ENCODE peak calls at places on chromosomes 1 and 21, in six cellular contexts. C, T, F, B, R and M are unnamed samples. For H3K9me3, the result is how much of the 10 kb centered on the place peaks cover.

GRCh38 chr1:67735806-67736627 is 51.0 kb downstream of the GADD45A start:
- DNase-seq in R (no peak), F (no peak), C (peak), T (peak), B (peak), M (peak)

GRCh38 chr1:151238467-151238739 is 16.1 kb upstream of the PSMD4 start:
- DNase-seq in T (no peak), B (no peak), R (no peak), F (no peak), C (no peak), M (no peak)

GRCh38 chr1:107679518-107679917 is 285.5 kb downstream of the VAV3 start:
- DNase-seq in T (no peak), C (no peak), B (no peak), F (no peak), R (no peak), M (no peak)

GRCh38 chr1:189220750-189221149 is 1256.9 kb downstream of the BRINP3 start:
- DNase-seq in F (no peak), B (peak), C (no peak), T (no peak), R (no peak), M (no peak)

GRCh38 chr1:10803971-10804820 is 7.8 kb upstream of the CASZ1 start:
- DNase-seq in R (no peak), T (peak), B (no peak), F (no peak), C (peak), M (peak)

GRCh38 chr1:50333595-50333974 is 89.7 kb downstream of the DMRTA2 start:
- DNase-seq in F (no peak), T (peak), B (peak), C (no peak), R (no peak), M (peak)

GRCh38 chr1:207024202-207025143 is 8.1 kb downstream of the C1orf116 start:
- DNase-seq in R (no peak), T (no peak), B (no peak), F (no peak), C (no peak), M (no peak)

GRCh38 chr1:82225407-82226197 is 424.9 kb downstream of the ADGRL2 start:
- DNase-seq in F (no peak), B (peak), C (no peak), T (no peak), R (no peak), M (no peak)

GRCh38 chr1:80869299-80869698 is 931.4 kb upstream of the ADGRL2 start:
- DNase-seq in F (no peak), R (no peak), T (no peak), C (no peak), B (no peak), M (no peak)

GRCh38 chr1:26302733-26303405 is 3.6 kb downstream of the UBXN11 start:
- DNase-seq in R (no peak), C (no peak), F (no peak), T (no peak), B (no peak), M (no peak)

GRCh38 chr1:59354754-59355337 is 58.0 kb downstream of the FGGY start:
- DNase-seq in C (peak), B (no peak), R (no peak), F (no peak), T (no peak), M (no peak)

GRCh38 chr1:18110968-18111367 is 3.4 kb downstream of the IGSF21 start:
- DNase-seq in F (no peak), R (no peak), C (no peak), T (peak), B (no peak), M (peak)

GRCh38 chr1:43383449-43383848 is 6.2 kb downstream of the MED8 start:
- DNase-seq in R (no peak), F (no peak), T (no peak), B (no peak), C (no peak), M (no peak)

GRCh38 chr21:33024278-33025103 is 1.2 kb upstream of the OLIG2 start:
- DNase-seq in B (no peak), C (no peak), F (no peak), T (no peak), R (no peak), M (no peak)

GRCh38 chr1:15628003-15628402 is 10.7 kb downstream of the DDI2 start:
- DNase-seq in B (no peak), F (no peak), R (no peak), C (no peak), T (no peak), M (no peak)

GRCh38 chr21:20875741-20876140 is 122.5 kb upstream of the NCAM2 start:
- DNase-seq in T (no peak), B (no peak), R (no peak), C (no peak), F (no peak), M (no peak)

GRCh38 chr1:200359610-200360163 is 50.1 kb downstream of the ZNF281 start:
- DNase-seq in B (no peak), F (no peak), C (no peak), R (no peak), T (no peak), M (no peak)

GRCh38 chr1:8962812-8963669 is 17.4 kb downstream of the CA6 start:
- DNase-seq in R (no peak), C (no peak), F (peak), B (peak), T (no peak), M (peak)

GRCh38 chr1:34602907-34603306 is 151.9 kb upstream of the GJB5 start:
- DNase-seq in F (no peak), T (no peak), R (no peak), B (no peak), C (no peak), M (no peak)
- TF ChIP-seq POLR2AphosphoS5 in F (no peak), T (no peak), R (no peak), B (no peak), C (no peak), M (no peak)

GRCh38 chr1:5643360-5644090 is 348.7 kb downstream of the NPHP4 start:
- DNase-seq in T (peak), R (no peak), F (no peak), C (no peak), B (no peak), M (no peak)

GRCh38 chr1:5645135-5645399 is 347.2 kb downstream of the NPHP4 start:
- DNase-seq in F (no peak), T (no peak), R (no peak), B (no peak), C (no peak), M (no peak)

GRCh38 chr1:5645929-5646328 is 346.3 kb downstream of the NPHP4 start:
- DNase-seq in T (no peak), F (no peak), B (no peak), C (no peak), R (no peak), M (no peak)

GRCh38 chr1:5646486-5646885 is 345.7 kb downstream of the NPHP4 start:
- DNase-seq in B (no peak), T (no peak), C (no peak), R (no peak), F (peak), M (no peak)

GRCh38 chr1:5644281-5645134 is 347.7 kb downstream of the NPHP4 start:
- DNase-seq in F (no peak), C (no peak), R (no peak), T (no peak), B (no peak), M (no peak)
- H3K9me3 ChIP-seq in F (under half), C (under half), R (under half), T (under half), B (under half), M (under half)

GRCh38 chr1:247222840-247223239 is 33.0 kb upstream of the VN1R5 start:
- DNase-seq in C (no peak), F (no peak), R (no peak), B (no peak), T (no peak), M (no peak)
- H3K27ac ChIP-seq in C (no peak), F (no peak), R (no peak), B (no peak), T (no peak), M (no peak)

DNA sequence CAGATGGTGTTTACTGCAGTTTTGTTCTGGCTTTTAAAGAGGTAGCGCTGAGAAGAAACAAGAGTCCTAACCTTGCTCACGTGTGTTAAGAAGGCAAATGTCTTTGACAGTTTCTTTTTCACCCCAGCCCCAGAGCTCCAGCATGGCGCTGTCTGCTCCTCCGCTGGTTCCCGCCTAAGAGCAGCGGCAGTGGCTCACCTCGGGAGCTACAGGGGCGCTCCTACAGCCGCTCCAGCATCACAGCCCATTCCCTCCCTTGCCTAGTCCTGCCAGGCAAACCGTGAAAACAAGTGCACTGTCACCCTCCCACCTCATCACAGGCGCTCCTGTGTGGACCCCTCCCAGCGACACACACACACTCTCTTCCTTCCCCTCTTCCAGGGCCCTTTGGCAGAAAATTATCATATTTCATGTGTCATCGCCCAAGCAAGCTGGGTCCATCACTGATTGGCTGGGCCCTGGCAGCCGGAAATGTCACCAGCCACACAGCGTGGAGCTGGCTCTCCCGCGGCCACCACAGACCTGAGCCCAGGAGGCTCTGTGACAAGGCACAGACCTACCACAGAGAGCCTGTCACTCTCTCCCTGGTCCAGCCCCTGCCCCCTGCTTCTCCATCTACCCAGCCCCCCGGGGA is 1.2 kb upstream of the HIVEP3 start:
- DNase-seq in C (peak), B (no peak), F (no peak), R (no peak), T (peak), M (peak)
- TF ChIP-seq POLR2AphosphoS5 in C (no peak), B (no peak), F (no peak), R (no peak), T (peak), M (peak)

DNA sequence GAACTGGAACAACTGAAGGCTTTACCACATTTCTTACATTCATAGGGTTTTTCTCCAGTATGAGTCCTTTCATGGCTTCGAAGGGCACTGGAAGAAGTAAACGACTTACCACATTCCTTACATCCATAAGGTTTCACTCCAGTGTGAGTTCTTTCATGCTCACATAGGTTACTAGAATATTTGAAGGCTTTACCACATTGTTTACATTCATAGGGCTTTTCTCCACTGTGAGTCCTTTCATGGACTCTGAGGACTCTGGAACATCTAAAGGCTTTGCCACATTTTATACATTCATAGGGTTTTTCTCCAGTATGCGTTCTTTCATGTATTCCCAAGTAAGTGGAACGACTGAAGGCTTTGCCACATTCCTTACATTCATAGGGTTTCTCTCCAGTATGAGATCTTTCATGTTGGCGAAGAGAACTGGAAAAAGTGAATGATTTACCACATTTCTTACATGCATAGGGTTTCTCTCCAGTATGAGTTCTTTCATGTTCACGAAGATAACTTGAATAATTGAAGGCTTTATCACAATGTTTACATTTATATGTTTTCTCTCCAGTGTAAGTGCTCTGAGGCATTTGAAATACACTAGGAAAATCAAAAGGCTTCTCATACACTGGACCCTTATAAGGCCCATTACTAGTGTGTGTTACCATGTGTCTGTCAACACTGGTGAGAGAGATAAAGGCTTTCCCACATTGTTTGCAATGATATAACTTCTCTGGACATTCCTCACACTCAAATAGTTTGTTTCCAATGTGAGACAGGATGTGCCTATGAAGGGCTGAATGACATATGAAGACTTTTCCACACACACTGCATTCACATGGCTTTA is 29.8 kb upstream of the ZNF695 start:
- DNase-seq in T (no peak), F (no peak), C (no peak), R (no peak), B (no peak), M (no peak)
- H3K9me3 ChIP-seq in T (half or more), F (half or more), C (half or more), R (half or more), B (under half), M (half or more)

DNA sequence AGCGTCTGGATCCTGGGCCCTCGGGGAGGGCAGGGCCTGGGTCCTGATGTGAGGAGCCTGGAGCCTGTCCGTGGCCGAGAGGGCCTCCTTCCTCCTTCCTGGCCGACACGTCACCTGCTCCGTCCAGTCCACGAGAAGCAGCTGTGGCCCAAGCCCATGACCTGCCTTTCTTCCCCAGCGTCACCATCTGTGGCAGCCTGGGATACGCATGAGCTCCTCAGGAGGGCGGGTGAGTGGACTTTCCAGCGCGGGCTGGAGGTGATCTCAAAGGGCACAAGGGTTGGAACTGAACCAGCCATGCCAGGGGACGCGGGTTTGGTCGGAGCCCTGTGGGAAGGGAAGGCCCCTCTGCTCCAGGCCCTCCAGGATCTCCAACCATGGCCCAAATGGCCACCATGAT is 90.4 kb downstream of the DHRS3 start:
- DNase-seq in R (no peak), C (no peak), B (no peak), F (no peak), T (no peak), M (no peak)
- H3K27ac ChIP-seq in R (peak), C (no peak), B (no peak), F (peak), T (peak), M (peak)

DNA sequence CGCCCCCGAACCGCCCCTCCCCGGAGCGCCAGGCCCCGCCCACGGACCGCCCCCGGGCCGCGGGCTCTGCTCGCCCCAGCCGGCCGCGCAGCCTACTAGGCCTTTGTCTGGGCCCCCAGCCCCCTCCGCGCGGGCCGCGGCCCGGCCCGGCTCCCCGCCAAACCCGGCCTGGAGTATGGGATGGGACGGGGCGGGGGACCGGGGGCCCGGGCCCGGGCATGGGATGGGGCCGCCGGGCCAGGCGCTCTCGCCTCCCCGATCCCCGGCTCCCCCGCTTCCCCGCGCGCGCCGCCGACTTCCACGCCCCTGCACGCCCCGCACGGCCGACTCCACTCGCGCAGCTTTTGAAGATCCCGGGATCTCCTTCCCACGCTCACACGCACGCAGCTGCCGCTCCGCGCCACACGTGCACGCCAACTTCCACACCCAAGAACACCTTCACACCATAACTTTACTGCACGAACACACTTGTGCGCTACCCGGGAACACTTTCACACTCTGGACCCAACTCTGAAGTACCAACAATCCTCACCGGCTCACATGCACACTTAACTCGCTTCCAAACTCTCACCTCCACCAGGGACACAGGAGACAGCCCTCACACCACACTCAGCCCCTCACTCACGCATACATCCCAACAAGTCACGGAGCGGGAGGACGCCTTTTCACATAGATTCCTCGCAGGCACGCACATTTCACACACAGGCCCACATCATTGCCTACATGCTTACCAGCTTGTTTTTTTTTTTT is 437 bp upstream of the HSPG2 start:
- DNase-seq in R (no peak), B (peak), C (peak), T (peak), F (peak), M (peak)
- TF ChIP-seq POLR2AphosphoS5 in R (no peak), B (peak), C (no peak), T (no peak), F (no peak), M (no peak)

GRCh38 chr1:71393301-71393700 is 312.5 kb upstream of the ZRANB2 start:
- DNase-seq in F (no peak), T (no peak), R (no peak), C (no peak), B (no peak), M (no peak)

DNA sequence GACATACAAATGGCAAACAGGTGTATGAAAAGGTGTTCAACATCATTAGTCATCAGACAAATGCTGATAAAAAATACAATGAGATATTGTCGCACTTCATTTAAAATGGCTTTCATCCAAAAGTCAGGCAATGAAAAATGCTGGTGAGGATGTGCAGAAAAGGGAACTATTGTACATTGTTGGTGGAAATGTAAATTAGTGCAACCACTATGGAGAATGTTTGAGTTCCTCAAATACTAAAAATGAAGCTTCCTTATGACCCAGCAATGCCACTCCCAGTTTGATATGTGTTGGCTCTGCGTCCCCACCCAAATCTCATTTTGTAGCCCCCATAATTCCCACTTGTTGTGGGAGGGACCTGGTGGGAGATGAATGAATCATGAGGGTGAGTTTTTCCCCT is 309.7 kb upstream of the ZRANB2 start:
- DNase-seq in R (no peak), C (no peak), B (no peak), F (no peak), T (no peak), M (no peak)
- H3K9me3 ChIP-seq in R (under half), C (under half), B (under half), F (half or more), T (under half), M (under half)

DNA sequence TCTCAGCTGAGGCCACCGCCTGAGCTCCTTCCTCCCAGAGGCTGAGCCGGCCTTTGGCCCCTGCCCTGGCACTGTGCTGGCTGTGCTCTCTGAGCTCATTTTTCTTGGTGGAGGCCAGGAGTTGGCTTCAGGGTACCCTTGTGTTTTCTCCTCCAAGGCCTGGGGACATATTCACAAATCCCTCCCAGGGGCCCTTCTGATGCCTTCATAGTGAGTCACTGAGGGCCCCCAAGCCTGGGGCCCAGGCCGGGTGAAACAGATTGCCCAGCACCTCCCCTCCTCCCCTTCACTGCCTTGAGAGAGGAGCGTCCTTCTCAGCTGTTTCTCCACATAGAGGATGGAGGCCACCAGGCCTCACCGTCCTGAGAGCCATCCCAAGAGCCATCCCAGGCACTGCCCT is 105.8 kb downstream of the SIK1 start:
- DNase-seq in C (no peak), B (no peak), R (no peak), F (no peak), T (no peak), M (no peak)
- H3K27ac ChIP-seq in C (no peak), B (no peak), R (no peak), F (no peak), T (no peak), M (no peak)

GRCh38 chr21:36079671-36080070 is 9.8 kb downstream of the CBR1 start:
- DNase-seq in F (no peak), C (no peak), B (no peak), R (no peak), T (no peak), M (no peak)

GRCh38 chr21:36082140-36082742 is 12.4 kb downstream of the CBR1 start:
- DNase-seq in T (no peak), F (no peak), C (no peak), R (no peak), B (no peak), M (no peak)

GRCh38 chr21:36077758-36078157 is 7.9 kb downstream of the CBR1 start:
- DNase-seq in F (no peak), B (no peak), C (no peak), T (no peak), R (no peak), M (no peak)

GRCh38 chr21:36079010-36079649 is 9.3 kb downstream of the CBR1 start:
- DNase-seq in C (no peak), T (no peak), B (no peak), R (no peak), F (no peak), M (peak)

GRCh38 chr21:36080386-36080785 is 10.6 kb downstream of the CBR1 start:
- DNase-seq in C (peak), F (no peak), B (no peak), T (no peak), R (no peak), M (no peak)
- TF ChIP-seq POLR2AphosphoS5 in C (no peak), F (no peak), B (no peak), T (no peak), R (no peak), M (no peak)